ENCODE peak calls at places on chromosomes 3 and 15, in six cellular contexts. O is cardiac fibroblast, K is GM12865, N is IMR-90, B is kidney epithelial cell, P is suprapubic skin. I is an unnamed sample.
A peak's percentile ranks its signal among the peaks of the same experiment; 100 is the strongest.

GRCh38 chr15:40103124-40103858 is 5.4 kb downstream of the BMF start:
- DNase-seq in O (peak; percentile 74), K (no peak), N (peak; percentile 79), B (no peak), P (peak; percentile 92), I (peak; percentile 87)

GRCh38 chr15:71780349-71780976 is 29.9 kb upstream of the NR2E3 start:
- DNase-seq in O (peak; percentile 84), K (peak; percentile 75), N (peak; percentile 66), B (no peak), P (no peak), I (peak; percentile 79)

GRCh38 chr15:29937956-29938355 is 115.7 kb upstream of the TJP1 start:
- DNase-seq in O (peak; percentile 36), K (no peak), N (peak; percentile 91), B (no peak), P (no peak), I (peak; percentile 48)

GRCh38 chr3:143972495-143973351 is 1.1 kb downstream of the DIPK2A start:
- DNase-seq in O (peak; percentile 86), K (peak; percentile 93), N (peak; percentile 85), B (no peak), P (peak; percentile 81), I (peak; percentile 91)

GRCh38 chr3:178420033-178420432 is 116.2 kb upstream of the KCNMB2 start:
- DNase-seq in O (no peak), K (no peak), N (no peak), B (no peak), P (no peak), I (no peak)

GRCh38 chr15:60941448-60941847 is 287.7 kb downstream of the RORA start:
- DNase-seq in O (no peak), K (no peak), N (peak; percentile 93), B (no peak), P (no peak), I (peak; percentile 55)

GRCh38 chr15:57551717-57552677 is 39.7 kb upstream of the MYZAP start:
- DNase-seq in O (peak; percentile 90), K (no peak), N (peak; percentile 70), B (peak; percentile 70), P (no peak), I (peak; percentile 43)

GRCh38 chr3:4524423-4524769 is 31.2 kb downstream of the ITPR1 start:
- DNase-seq in O (peak; percentile 84), K (no peak), N (peak; percentile 19), B (no peak), P (no peak), I (peak; percentile 65)

GRCh38 chr15:29668120-29668602 is 154.1 kb downstream of the TJP1 start:
- DNase-seq in O (peak; percentile 92), K (peak; percentile 71), N (peak; percentile 88), B (peak; percentile 63), P (no peak), I (peak; percentile 84)

GRCh38 chr15:34365836-34366235 is 1.2 kb downstream of the LPCAT4 start:
- DNase-seq in O (no peak), K (peak; percentile 30), N (no peak), B (no peak), P (no peak), I (no peak)

GRCh38 chr3:102699104-102699818 is 264.4 kb downstream of the ZPLD1 start:
- DNase-seq in O (no peak), K (no peak), N (no peak), B (no peak), P (no peak), I (no peak)

GRCh38 chr15:96312641-96313335 is 17.7 kb upstream of the NR2F2 start:
- DNase-seq in O (no peak), K (no peak), N (peak; percentile 52), B (no peak), P (no peak), I (peak; percentile 51)

GRCh38 chr3:8627541-8627940 is 17.1 kb downstream of the SSUH2 start:
- DNase-seq in O (no peak), K (no peak), N (no peak), B (no peak), P (no peak), I (no peak)

GRCh38 chr3:86481031-86481430 is 509.9 kb downstream of the VGLL3 start:
- DNase-seq in O (no peak), K (no peak), N (no peak), B (no peak), P (no peak), I (no peak)

GRCh38 chr3:127456471-127457093 is 134.0 kb downstream of the TPRA1 start:
- DNase-seq in O (peak; percentile 37), K (no peak), N (peak; percentile 63), B (peak; percentile 55), P (peak; percentile 64), I (peak; percentile 64)

GRCh38 chr3:178289544-178290160 is 246.6 kb upstream of the KCNMB2 start:
- DNase-seq in O (peak; percentile 56), K (peak; percentile 41), N (peak; percentile 32), B (no peak), P (no peak), I (peak; percentile 54)

DNA sequence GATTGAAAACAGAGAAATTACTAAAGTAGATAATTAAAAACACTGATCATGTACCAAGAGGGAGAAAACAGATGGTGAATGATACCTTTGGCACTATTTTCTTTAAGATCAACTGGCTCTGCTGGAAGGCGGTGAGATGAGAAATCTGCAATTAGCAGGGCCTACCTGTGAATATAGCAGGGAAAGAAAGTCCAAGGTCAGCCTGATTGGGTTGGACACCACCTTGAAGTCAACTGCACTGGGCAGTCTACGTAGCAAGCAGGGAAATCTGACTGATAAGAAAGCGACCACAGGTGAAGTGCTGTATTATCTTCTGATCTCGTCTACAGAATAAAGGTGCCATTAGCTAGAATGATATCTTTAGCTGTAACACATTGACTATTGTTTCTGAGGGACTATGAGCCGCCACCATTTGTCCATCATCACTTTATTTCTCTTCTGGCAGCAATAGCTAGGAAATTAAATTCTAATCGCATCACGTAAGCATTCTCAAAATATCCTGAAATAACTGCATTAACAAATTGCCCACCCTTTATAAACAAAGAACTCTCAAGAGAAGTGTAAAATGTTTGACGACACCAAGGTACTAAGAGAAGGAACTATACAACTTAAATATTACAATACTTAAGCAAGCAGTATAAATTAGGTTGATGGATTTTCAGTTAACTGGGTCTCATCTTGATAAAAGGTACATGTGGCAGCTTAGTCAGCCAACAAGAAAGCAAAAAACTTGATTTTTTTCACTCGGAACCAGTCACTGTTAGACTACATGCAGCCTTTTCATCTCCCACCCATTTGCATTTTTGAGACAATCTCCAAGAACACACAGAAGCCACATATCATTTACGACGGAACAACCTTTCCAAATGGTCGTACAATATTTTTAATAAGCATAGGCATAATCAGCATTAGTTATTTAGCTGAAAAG is 1.3 kb downstream of the NEDD4 start:
- DNase-seq in O (no peak), K (no peak), N (no peak), B (no peak), P (no peak), I (no peak)
- H3K4me3 ChIP-seq in O (peak overlapping the region; percentile 87), K (peak overlapping the region; percentile 96), N (peak overlapping the region; percentile 86), B (peak overlapping the region; percentile 69), P (peak overlapping the region; percentile 74), I (peak overlapping the region; percentile 72)

DNA sequence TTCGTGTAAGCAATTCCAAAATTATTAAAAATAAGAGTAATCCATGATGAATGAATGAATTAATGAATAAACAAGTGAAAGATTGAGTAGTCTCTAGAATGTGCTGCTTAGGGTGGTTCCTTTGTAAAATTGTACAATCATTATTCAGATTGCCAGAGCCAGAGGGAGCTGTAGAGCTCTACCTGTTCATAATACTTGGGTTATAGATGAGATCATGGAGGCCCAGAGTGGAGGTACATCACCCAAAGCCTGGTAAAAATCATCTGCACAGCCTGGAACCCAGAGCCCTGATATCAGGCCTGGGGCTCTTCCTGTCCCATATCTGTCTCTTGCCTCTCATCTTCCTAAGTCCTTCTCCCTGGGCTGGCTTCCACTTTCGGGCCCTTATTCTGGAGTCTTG is 297.2 kb downstream of the RPLP1 start:
- DNase-seq in O (no peak), K (peak; percentile 21), N (no peak), B (no peak), P (no peak), I (no peak)
- TF ChIP-seq CTCF in O (peak; percentile 22), K (no peak), N (peak; percentile 20), B (no peak), P (no peak), I (peak; percentile 8)

GRCh38 chr15:37096878-37097568 is 3.3 kb downstream of the MEIS2 start:
- DNase-seq in O (no peak), K (no peak), N (peak; percentile 26), B (no peak), P (no peak), I (no peak)

GRCh38 chr15:37095993-37096877 is 4.1 kb downstream of the MEIS2 start:
- DNase-seq in O (peak; percentile 66), K (no peak), N (no peak), B (no peak), P (peak; percentile 64), I (no peak)

GRCh38 chr15:37093480-37094410 is 6.6 kb downstream of the MEIS2 start:
- DNase-seq in O (peak; percentile 84), K (no peak), N (peak; percentile 69), B (no peak), P (no peak), I (no peak)

GRCh38 chr15:37095197-37095992 is 5.0 kb downstream of the MEIS2 start:
- DNase-seq in O (no peak), K (no peak), N (no peak), B (no peak), P (peak; percentile 59), I (no peak)

GRCh38 chr15:37094542-37095196 is 5.7 kb downstream of the MEIS2 start:
- DNase-seq in O (peak; percentile 67), K (peak; percentile 47), N (peak; percentile 31), B (no peak), P (no peak), I (no peak)
- H3K4me3 ChIP-seq in O (peak overlapping the region; percentile 89), K (no peak overlapping the region), N (no peak overlapping the region), B (no peak overlapping the region), P (peak overlapping the region; percentile 76), I (peak overlapping the region; percentile 95)

GRCh38 chr15:93034512-93034911 is 54.5 kb downstream of the RGMA start:
- DNase-seq in O (no peak), K (no peak), N (no peak), B (no peak), P (no peak), I (no peak)

GRCh38 chr15:93037341-93038063 is 51.5 kb downstream of the RGMA start:
- DNase-seq in O (peak; percentile 64), K (no peak), N (no peak), B (no peak), P (peak; percentile 72), I (peak; percentile 39)

GRCh38 chr15:93036922-93037321 is 52.1 kb downstream of the RGMA start:
- DNase-seq in O (no peak), K (no peak), N (no peak), B (no peak), P (no peak), I (no peak)

GRCh38 chr15:93035092-93035915 is 53.7 kb downstream of the RGMA start:
- DNase-seq in O (no peak), K (no peak), N (no peak), B (no peak), P (no peak), I (no peak)

DNA sequence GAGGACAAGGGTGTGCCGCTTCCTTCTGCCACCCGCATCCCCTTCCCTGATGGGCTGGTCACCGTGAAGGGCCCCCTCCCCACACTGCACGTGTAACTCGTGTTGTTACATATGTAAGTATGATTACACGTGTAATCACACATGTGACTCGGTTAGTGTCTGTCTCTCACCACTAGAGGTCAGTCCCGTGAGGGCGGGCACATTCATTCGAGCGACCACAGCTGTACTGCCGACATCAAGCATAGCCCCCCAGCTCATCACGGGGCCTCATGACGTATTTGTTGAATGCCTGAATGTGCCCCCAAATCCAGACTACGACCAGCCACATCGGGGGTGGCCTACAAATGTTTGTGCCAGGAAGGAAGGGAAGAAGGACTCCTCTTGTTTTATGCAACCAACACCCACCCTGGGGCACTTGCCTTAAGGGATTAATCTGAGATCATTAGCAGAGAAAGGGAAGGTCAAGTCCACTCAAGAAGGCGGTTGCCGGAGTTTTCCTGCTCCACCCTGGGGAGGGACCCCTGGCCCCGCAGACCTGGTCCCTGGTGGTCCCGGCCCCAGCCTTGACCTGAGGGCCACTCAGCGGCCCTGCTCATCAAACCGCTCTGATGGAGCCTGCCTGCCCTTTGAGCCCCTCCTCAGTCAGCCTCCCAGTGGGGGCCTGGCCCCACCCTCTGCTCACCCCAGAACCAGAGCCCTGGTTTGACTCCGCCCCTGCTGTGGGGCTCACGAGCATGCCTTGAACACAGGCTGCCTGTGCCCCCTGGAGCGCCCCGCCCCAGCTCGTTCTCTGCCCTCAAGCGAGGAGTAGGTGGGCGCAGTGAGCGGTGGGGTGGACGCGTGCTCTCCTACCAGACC is 52.8 kb downstream of the RGMA start:
- DNase-seq in O (peak; percentile 45), K (peak; percentile 51), N (peak; percentile 30), B (no peak), P (peak; percentile 62), I (no peak)
- TF ChIP-seq CTCF in O (peak; percentile 59), K (peak; percentile 73), N (peak; percentile 52), B (peak; percentile 69), P (peak; percentile 47), I (peak; percentile 28)